ENCODE peak calls at places on chromosome 10, in nine cellular contexts. One of them, this sample, is unnamed.

GRCh38 chr10:119217937-119218579 is 10.7 kb downstream of the GRK5 start:
- DNase-seq in coronary artery: no peak
- DNase-seq in NCI-H1694 treated with DMSO at 0.1 percent for 48 hours: no peak
- DNase-seq in stimulated activated CD8-positive, alpha-beta memory T cell treated with anti-CD3 and anti-CD28 coated beads, Interleukin-15, amount 100 ng/mL, for 1 hour: no peak
- DNase-seq in erythroblast: no peak
- DNase-seq in T-helper 1 cell: no peak
- DNase-seq in PC-3: no peak
- DNase-seq in kidney tubule cell: no peak
- DNase-seq in Right ventricle myocardium superior: no peak
- DNase-seq in this sample: no peak

GRCh38 chr10:29302499-29302898 is 13.6 kb downstream of the LYZL1 start:
- DNase-seq in coronary artery: no peak
- DNase-seq in NCI-H1694 treated with DMSO at 0.1 percent for 48 hours: no peak
- DNase-seq in stimulated activated CD8-positive, alpha-beta memory T cell treated with anti-CD3 and anti-CD28 coated beads, Interleukin-15, amount 100 ng/mL, for 1 hour: no peak
- DNase-seq in erythroblast: no peak
- DNase-seq in T-helper 1 cell: no peak
- DNase-seq in PC-3: no peak
- DNase-seq in kidney tubule cell: no peak
- DNase-seq in Right ventricle myocardium superior: no peak
- DNase-seq in this sample: no peak

GRCh38 chr10:131396108-131397010 is 84.8 kb upstream of the TCERG1L start:
- DNase-seq in coronary artery: no peak
- DNase-seq in NCI-H1694 treated with DMSO at 0.1 percent for 48 hours: no peak
- DNase-seq in stimulated activated CD8-positive, alpha-beta memory T cell treated with anti-CD3 and anti-CD28 coated beads, Interleukin-15, amount 100 ng/mL, for 1 hour: no peak
- DNase-seq in erythroblast: no peak
- DNase-seq in T-helper 1 cell: no peak
- DNase-seq in PC-3: no peak
- DNase-seq in kidney tubule cell: no peak
- DNase-seq in Right ventricle myocardium superior: no peak
- DNase-seq in this sample: no peak

GRCh38 chr10:124677291-124677690 is 66.9 kb downstream of the FAM53B start:
- DNase-seq in coronary artery: no peak
- DNase-seq in NCI-H1694 treated with DMSO at 0.1 percent for 48 hours: no peak
- DNase-seq in stimulated activated CD8-positive, alpha-beta memory T cell treated with anti-CD3 and anti-CD28 coated beads, Interleukin-15, amount 100 ng/mL, for 1 hour: no peak
- DNase-seq in erythroblast: no peak
- DNase-seq in T-helper 1 cell: no peak
- DNase-seq in PC-3: no peak
- DNase-seq in kidney tubule cell: no peak
- DNase-seq in Right ventricle myocardium superior: no peak
- DNase-seq in this sample: no peak

GRCh38 chr10:58066979-58067378 is 200.7 kb downstream of the IPMK start:
- DNase-seq in coronary artery: no peak
- DNase-seq in NCI-H1694 treated with DMSO at 0.1 percent for 48 hours: no peak
- DNase-seq in stimulated activated CD8-positive, alpha-beta memory T cell treated with anti-CD3 and anti-CD28 coated beads, Interleukin-15, amount 100 ng/mL, for 1 hour: no peak
- DNase-seq in erythroblast: no peak
- DNase-seq in T-helper 1 cell: no peak
- DNase-seq in PC-3: no peak
- DNase-seq in kidney tubule cell: no peak
- DNase-seq in Right ventricle myocardium superior: no peak
- DNase-seq in this sample: no peak

GRCh38 chr10:119205926-119206602 is 1.3 kb upstream of the GRK5 start:
- DNase-seq in coronary artery: no peak
- DNase-seq in NCI-H1694 treated with DMSO at 0.1 percent for 48 hours: no peak
- DNase-seq in stimulated activated CD8-positive, alpha-beta memory T cell treated with anti-CD3 and anti-CD28 coated beads, Interleukin-15, amount 100 ng/mL, for 1 hour: no peak
- DNase-seq in erythroblast: no peak
- DNase-seq in T-helper 1 cell: peak
- DNase-seq in PC-3: peak
- DNase-seq in kidney tubule cell: peak
- DNase-seq in Right ventricle myocardium superior: peak
- DNase-seq in this sample: peak

GRCh38 chr10:102283488-102283887 is 38.2 kb downstream of the GBF1 start:
- DNase-seq in coronary artery: no peak
- DNase-seq in NCI-H1694 treated with DMSO at 0.1 percent for 48 hours: no peak
- DNase-seq in stimulated activated CD8-positive, alpha-beta memory T cell treated with anti-CD3 and anti-CD28 coated beads, Interleukin-15, amount 100 ng/mL, for 1 hour: no peak
- DNase-seq in erythroblast: no peak
- DNase-seq in T-helper 1 cell: no peak
- DNase-seq in PC-3: no peak
- DNase-seq in kidney tubule cell: no peak
- DNase-seq in Right ventricle myocardium superior: no peak
- DNase-seq in this sample: no peak

GRCh38 chr10:48194830-48195229 is 79.7 kb downstream of the FRMPD2 start:
- DNase-seq in coronary artery: no peak
- DNase-seq in NCI-H1694 treated with DMSO at 0.1 percent for 48 hours: no peak
- DNase-seq in stimulated activated CD8-positive, alpha-beta memory T cell treated with anti-CD3 and anti-CD28 coated beads, Interleukin-15, amount 100 ng/mL, for 1 hour: no peak
- DNase-seq in erythroblast: no peak
- DNase-seq in T-helper 1 cell: no peak
- DNase-seq in PC-3: no peak
- DNase-seq in kidney tubule cell: peak
- DNase-seq in Right ventricle myocardium superior: no peak
- DNase-seq in this sample: no peak

GRCh38 chr10:49441488-49442476 is 45.9 kb upstream of the DRGX start:
- DNase-seq in coronary artery: no peak
- DNase-seq in NCI-H1694 treated with DMSO at 0.1 percent for 48 hours: no peak
- DNase-seq in stimulated activated CD8-positive, alpha-beta memory T cell treated with anti-CD3 and anti-CD28 coated beads, Interleukin-15, amount 100 ng/mL, for 1 hour: no peak
- DNase-seq in erythroblast: no peak
- DNase-seq in T-helper 1 cell: no peak
- DNase-seq in PC-3: no peak
- DNase-seq in kidney tubule cell: no peak
- DNase-seq in Right ventricle myocardium superior: no peak
- DNase-seq in this sample: no peak

GRCh38 chr10:62025901-62026879 is 124.7 kb downstream of the ARID5B start:
- DNase-seq in coronary artery: no peak
- DNase-seq in NCI-H1694 treated with DMSO at 0.1 percent for 48 hours: no peak
- DNase-seq in stimulated activated CD8-positive, alpha-beta memory T cell treated with anti-CD3 and anti-CD28 coated beads, Interleukin-15, amount 100 ng/mL, for 1 hour: no peak
- DNase-seq in erythroblast: no peak
- DNase-seq in T-helper 1 cell: no peak
- DNase-seq in PC-3: peak
- DNase-seq in kidney tubule cell: peak
- DNase-seq in Right ventricle myocardium superior: no peak
- DNase-seq in this sample: no peak

GRCh38 chr10:79084012-79084971 is 15.5 kb downstream of the ZMIZ1 start:
- DNase-seq in coronary artery: peak
- DNase-seq in NCI-H1694 treated with DMSO at 0.1 percent for 48 hours: no peak
- DNase-seq in stimulated activated CD8-positive, alpha-beta memory T cell treated with anti-CD3 and anti-CD28 coated beads, Interleukin-15, amount 100 ng/mL, for 1 hour: no peak
- DNase-seq in erythroblast: peak
- DNase-seq in T-helper 1 cell: peak
- DNase-seq in PC-3: peak
- DNase-seq in kidney tubule cell: peak
- DNase-seq in Right ventricle myocardium superior: peak
- DNase-seq in this sample: no peak

GRCh38 chr10:117320050-117320665 is 55.1 kb downstream of the PDZD8 start:
- DNase-seq in coronary artery: no peak
- DNase-seq in NCI-H1694 treated with DMSO at 0.1 percent for 48 hours: no peak
- DNase-seq in stimulated activated CD8-positive, alpha-beta memory T cell treated with anti-CD3 and anti-CD28 coated beads, Interleukin-15, amount 100 ng/mL, for 1 hour: no peak
- DNase-seq in erythroblast: peak
- DNase-seq in T-helper 1 cell: no peak
- DNase-seq in PC-3: peak
- DNase-seq in kidney tubule cell: peak
- DNase-seq in Right ventricle myocardium superior: no peak
- DNase-seq in this sample: no peak

GRCh38 chr10:60708666-60709065 is 69.6 kb upstream of the CDK1 start:
- DNase-seq in coronary artery: no peak
- DNase-seq in NCI-H1694 treated with DMSO at 0.1 percent for 48 hours: no peak
- DNase-seq in stimulated activated CD8-positive, alpha-beta memory T cell treated with anti-CD3 and anti-CD28 coated beads, Interleukin-15, amount 100 ng/mL, for 1 hour: no peak
- DNase-seq in erythroblast: no peak
- DNase-seq in T-helper 1 cell: peak
- DNase-seq in PC-3: no peak
- DNase-seq in kidney tubule cell: no peak
- DNase-seq in Right ventricle myocardium superior: no peak
- DNase-seq in this sample: no peak

GRCh38 chr10:116536810-116537209 is 8.9 kb upstream of the PNLIP start:
- DNase-seq in coronary artery: no peak
- DNase-seq in NCI-H1694 treated with DMSO at 0.1 percent for 48 hours: no peak
- DNase-seq in stimulated activated CD8-positive, alpha-beta memory T cell treated with anti-CD3 and anti-CD28 coated beads, Interleukin-15, amount 100 ng/mL, for 1 hour: no peak
- DNase-seq in erythroblast: no peak
- DNase-seq in T-helper 1 cell: no peak
- DNase-seq in PC-3: peak
- DNase-seq in kidney tubule cell: peak
- DNase-seq in Right ventricle myocardium superior: no peak
- DNase-seq in this sample: no peak

GRCh38 chr10:35161906-35162305 is 35.3 kb downstream of the CREM start:
- DNase-seq in coronary artery: no peak
- DNase-seq in NCI-H1694 treated with DMSO at 0.1 percent for 48 hours: no peak
- DNase-seq in stimulated activated CD8-positive, alpha-beta memory T cell treated with anti-CD3 and anti-CD28 coated beads, Interleukin-15, amount 100 ng/mL, for 1 hour: no peak
- DNase-seq in erythroblast: no peak
- DNase-seq in T-helper 1 cell: no peak
- DNase-seq in PC-3: no peak
- DNase-seq in kidney tubule cell: no peak
- DNase-seq in Right ventricle myocardium superior: no peak
- DNase-seq in this sample: no peak

GRCh38 chr10:132817701-132818211 is 31.8 kb upstream of the NKX6-2 start:
- DNase-seq in coronary artery: no peak
- DNase-seq in NCI-H1694 treated with DMSO at 0.1 percent for 48 hours: no peak
- DNase-seq in stimulated activated CD8-positive, alpha-beta memory T cell treated with anti-CD3 and anti-CD28 coated beads, Interleukin-15, amount 100 ng/mL, for 1 hour: no peak
- DNase-seq in erythroblast: no peak
- DNase-seq in T-helper 1 cell: no peak
- DNase-seq in PC-3: no peak
- DNase-seq in kidney tubule cell: no peak
- DNase-seq in Right ventricle myocardium superior: no peak
- DNase-seq in this sample: no peak

GRCh38 chr10:1677307-1677939 is 59.9 kb downstream of the ADARB2 start:
- DNase-seq in coronary artery: no peak
- DNase-seq in NCI-H1694 treated with DMSO at 0.1 percent for 48 hours: no peak
- DNase-seq in stimulated activated CD8-positive, alpha-beta memory T cell treated with anti-CD3 and anti-CD28 coated beads, Interleukin-15, amount 100 ng/mL, for 1 hour: no peak
- DNase-seq in erythroblast: no peak
- DNase-seq in T-helper 1 cell: no peak
- DNase-seq in PC-3: no peak
- DNase-seq in kidney tubule cell: no peak
- DNase-seq in Right ventricle myocardium superior: no peak
- DNase-seq in this sample: no peak

GRCh38 chr10:55410415-55410885 is 609.4 kb upstream of the PCDH15 start:
- DNase-seq in coronary artery: no peak
- DNase-seq in NCI-H1694 treated with DMSO at 0.1 percent for 48 hours: no peak
- DNase-seq in stimulated activated CD8-positive, alpha-beta memory T cell treated with anti-CD3 and anti-CD28 coated beads, Interleukin-15, amount 100 ng/mL, for 1 hour: no peak
- DNase-seq in erythroblast: no peak
- DNase-seq in T-helper 1 cell: no peak
- DNase-seq in PC-3: peak
- DNase-seq in kidney tubule cell: peak
- DNase-seq in Right ventricle myocardium superior: peak
- DNase-seq in this sample: no peak

GRCh38 chr10:110275140-110275729 is 29.5 kb downstream of the SMNDC1 start:
- DNase-seq in coronary artery: no peak
- DNase-seq in NCI-H1694 treated with DMSO at 0.1 percent for 48 hours: peak
- DNase-seq in stimulated activated CD8-positive, alpha-beta memory T cell treated with anti-CD3 and anti-CD28 coated beads, Interleukin-15, amount 100 ng/mL, for 1 hour: no peak
- DNase-seq in erythroblast: peak
- DNase-seq in T-helper 1 cell: no peak
- DNase-seq in PC-3: no peak
- DNase-seq in kidney tubule cell: no peak
- DNase-seq in Right ventricle myocardium superior: no peak
- DNase-seq in this sample: no peak

GRCh38 chr10:101655581-101655980 is 39.4 kb downstream of the FBXW4 start:
- DNase-seq in coronary artery: no peak
- DNase-seq in NCI-H1694 treated with DMSO at 0.1 percent for 48 hours: no peak
- DNase-seq in stimulated activated CD8-positive, alpha-beta memory T cell treated with anti-CD3 and anti-CD28 coated beads, Interleukin-15, amount 100 ng/mL, for 1 hour: no peak
- DNase-seq in erythroblast: no peak
- DNase-seq in T-helper 1 cell: no peak
- DNase-seq in PC-3: no peak
- DNase-seq in kidney tubule cell: no peak
- DNase-seq in Right ventricle myocardium superior: peak
- DNase-seq in this sample: no peak

GRCh38 chr10:119502214-119502613 is 40.3 kb downstream of the RGS10 start:
- DNase-seq in coronary artery: no peak
- DNase-seq in NCI-H1694 treated with DMSO at 0.1 percent for 48 hours: no peak
- DNase-seq in stimulated activated CD8-positive, alpha-beta memory T cell treated with anti-CD3 and anti-CD28 coated beads, Interleukin-15, amount 100 ng/mL, for 1 hour: peak
- DNase-seq in erythroblast: no peak
- DNase-seq in T-helper 1 cell: peak
- DNase-seq in PC-3: no peak
- DNase-seq in kidney tubule cell: no peak
- DNase-seq in Right ventricle myocardium superior: no peak
- DNase-seq in this sample: peak

GRCh38 chr10:130243015-130243414 is 106.8 kb downstream of the GLRX3 start:
- DNase-seq in coronary artery: no peak
- DNase-seq in NCI-H1694 treated with DMSO at 0.1 percent for 48 hours: no peak
- DNase-seq in stimulated activated CD8-positive, alpha-beta memory T cell treated with anti-CD3 and anti-CD28 coated beads, Interleukin-15, amount 100 ng/mL, for 1 hour: no peak
- DNase-seq in erythroblast: no peak
- DNase-seq in T-helper 1 cell: peak
- DNase-seq in PC-3: no peak
- DNase-seq in kidney tubule cell: no peak
- DNase-seq in Right ventricle myocardium superior: no peak
- DNase-seq in this sample: no peak

GRCh38 chr10:44479306-44479705 is 94.4 kb upstream of the CXCL12 start:
- DNase-seq in coronary artery: no peak
- DNase-seq in NCI-H1694 treated with DMSO at 0.1 percent for 48 hours: no peak
- DNase-seq in stimulated activated CD8-positive, alpha-beta memory T cell treated with anti-CD3 and anti-CD28 coated beads, Interleukin-15, amount 100 ng/mL, for 1 hour: no peak
- DNase-seq in erythroblast: no peak
- DNase-seq in T-helper 1 cell: no peak
- DNase-seq in PC-3: no peak
- DNase-seq in kidney tubule cell: no peak
- DNase-seq in Right ventricle myocardium superior: no peak
- DNase-seq in this sample: no peak

GRCh38 chr10:72336259-72337038 is 18.3 kb downstream of the DNAJB12 start:
- DNase-seq in coronary artery: peak
- DNase-seq in NCI-H1694 treated with DMSO at 0.1 percent for 48 hours: no peak
- DNase-seq in stimulated activated CD8-positive, alpha-beta memory T cell treated with anti-CD3 and anti-CD28 coated beads, Interleukin-15, amount 100 ng/mL, for 1 hour: no peak
- DNase-seq in erythroblast: no peak
- DNase-seq in T-helper 1 cell: no peak
- DNase-seq in PC-3: no peak
- DNase-seq in kidney tubule cell: no peak
- DNase-seq in Right ventricle myocardium superior: no peak
- DNase-seq in this sample: no peak

GRCh38 chr10:103637855-103638561 is 144.5 kb downstream of the NEURL1 start:
- DNase-seq in coronary artery: peak
- DNase-seq in NCI-H1694 treated with DMSO at 0.1 percent for 48 hours: no peak
- DNase-seq in stimulated activated CD8-positive, alpha-beta memory T cell treated with anti-CD3 and anti-CD28 coated beads, Interleukin-15, amount 100 ng/mL, for 1 hour: no peak
- DNase-seq in erythroblast: no peak
- DNase-seq in T-helper 1 cell: no peak
- DNase-seq in PC-3: no peak
- DNase-seq in kidney tubule cell: no peak
- DNase-seq in Right ventricle myocardium superior: peak
- DNase-seq in this sample: no peak

GRCh38 chr10:125840955-125841354 is 17.6 kb downstream of the BCCIP start:
- DNase-seq in coronary artery: no peak
- DNase-seq in NCI-H1694 treated with DMSO at 0.1 percent for 48 hours: no peak
- DNase-seq in stimulated activated CD8-positive, alpha-beta memory T cell treated with anti-CD3 and anti-CD28 coated beads, Interleukin-15, amount 100 ng/mL, for 1 hour: no peak
- DNase-seq in erythroblast: no peak
- DNase-seq in T-helper 1 cell: no peak
- DNase-seq in PC-3: peak
- DNase-seq in kidney tubule cell: no peak
- DNase-seq in Right ventricle myocardium superior: no peak
- DNase-seq in this sample: no peak

GRCh38 chr10:52578871-52579405 is 193.6 kb downstream of the MBL2 start:
- DNase-seq in coronary artery: no peak
- DNase-seq in NCI-H1694 treated with DMSO at 0.1 percent for 48 hours: no peak
- DNase-seq in stimulated activated CD8-positive, alpha-beta memory T cell treated with anti-CD3 and anti-CD28 coated beads, Interleukin-15, amount 100 ng/mL, for 1 hour: no peak
- DNase-seq in erythroblast: no peak
- DNase-seq in T-helper 1 cell: no peak
- DNase-seq in PC-3: no peak
- DNase-seq in kidney tubule cell: no peak
- DNase-seq in Right ventricle myocardium superior: no peak
- DNase-seq in this sample: no peak

GRCh38 chr10:103062854-103063642 is 130.0 kb downstream of the NT5C2 start:
- DNase-seq in coronary artery: no peak
- DNase-seq in NCI-H1694 treated with DMSO at 0.1 percent for 48 hours: no peak
- DNase-seq in stimulated activated CD8-positive, alpha-beta memory T cell treated with anti-CD3 and anti-CD28 coated beads, Interleukin-15, amount 100 ng/mL, for 1 hour: no peak
- DNase-seq in erythroblast: no peak
- DNase-seq in T-helper 1 cell: no peak
- DNase-seq in PC-3: peak
- DNase-seq in kidney tubule cell: no peak
- DNase-seq in Right ventricle myocardium superior: no peak
- DNase-seq in this sample: no peak